ENCODE peak calls at places on chromosomes 12 and 14, in eight cellular contexts. Z is MM.1S, N is GM23248, Q is A549, F is adrenal gland, M is body of pancreas, Y is GM23338, R is psoas muscle. K is an unnamed sample.

GRCh38 chr12:77494306-77494705 is 336.4 kb upstream of the NAV3 start:
- DNase-seq in R (no peak), F (no peak), M (no peak), Z (no peak), Y (no peak), N (peak; percentile 25), Q (no peak), K (no peak)

GRCh38 chr14:92586001-92586947 is 72.7 kb downstream of the RIN3 start:
- DNase-seq in R (no peak), Y (no peak), N (peak; percentile 93), F (peak; percentile 58), M (no peak), Z (peak; percentile 45), Q (no peak), K (no peak)

GRCh38 chr12:2940564-2940963 is 18.6 kb upstream of the TEAD4 start:
- DNase-seq in Q (no peak), R (no peak), M (no peak), F (no peak), Z (no peak), Y (no peak), N (no peak), K (no peak)

GRCh38 chr12:33245459-33245858 is 194.2 kb downstream of the SYT10 start:
- DNase-seq in R (no peak), F (no peak), M (no peak), Q (no peak), Z (no peak), Y (no peak), N (no peak), K (no peak)

GRCh38 chr12:106498056-106498455 is 84.7 kb upstream of the RFX4 start:
- DNase-seq in N (no peak), R (no peak), M (no peak), F (peak; percentile 5), Q (no peak), Z (no peak), Y (no peak), K (no peak)

GRCh38 chr14:89481167-89481566 is 64.1 kb upstream of the FOXN3 start:
- DNase-seq in Z (no peak), N (no peak), F (no peak), M (no peak), Y (no peak), R (peak; percentile 86), Q (no peak), K (peak; percentile 64)

GRCh38 chr12:53789570-53789969 is 37.8 kb upstream of the CISTR start:
- DNase-seq in Q (no peak), Z (no peak), F (no peak), N (no peak), Y (no peak), R (no peak), M (no peak), K (no peak)

GRCh38 chr12:16437926-16438325 is 90.5 kb downstream of the MGST1 start:
- DNase-seq in R (no peak), Y (no peak), Z (no peak), Q (no peak), N (no peak), F (no peak), M (no peak), K (no peak)

GRCh38 chr12:905273-906076 is 44.0 kb downstream of the RAD52 start:
- DNase-seq in Q (no peak), Y (no peak), F (no peak), M (no peak), N (no peak), Z (no peak), R (no peak), K (no peak)

GRCh38 chr12:94208433-94208921 is 60.1 kb downstream of the PLXNC1 start:
- DNase-seq in N (no peak), Q (no peak), Z (peak; percentile 83), M (no peak), F (peak; percentile 66), R (no peak), Y (no peak), K (no peak)

GRCh38 chr12:13228579-13228978 is 32.1 kb downstream of the EMP1 start:
- DNase-seq in N (no peak), M (no peak), Y (no peak), R (no peak), Q (no peak), F (no peak), Z (no peak), K (no peak)

GRCh38 chr12:52819021-52819420 is 5.1 kb upstream of the KRT4 start:
- DNase-seq in Y (no peak), R (no peak), Q (no peak), Z (no peak), M (no peak), N (no peak), F (no peak), K (no peak)

GRCh38 chr12:11771356-11771755 is 121.9 kb downstream of the ETV6 start:
- DNase-seq in Q (no peak), M (no peak), R (no peak), Y (peak; percentile 40), F (no peak), N (peak; percentile 14), Z (no peak), K (no peak)

GRCh38 chr12:11771895-11772502 is 122.5 kb downstream of the ETV6 start:
- DNase-seq in M (no peak), Q (no peak), N (no peak), R (no peak), F (no peak), Z (no peak), Y (no peak), K (no peak)

GRCh38 chr12:11777962-11778361 is 128.5 kb downstream of the ETV6 start:
- DNase-seq in N (no peak), R (no peak), Y (no peak), Q (no peak), Z (no peak), F (no peak), M (no peak), K (no peak)

GRCh38 chr12:11769723-11770514 is 120.4 kb downstream of the ETV6 start:
- DNase-seq in Y (no peak), R (no peak), F (no peak), M (no peak), N (no peak), Q (no peak), Z (no peak), K (no peak)

GRCh38 chr12:11773889-11774677 is 124.6 kb downstream of the ETV6 start:
- DNase-seq in F (peak; percentile 22), R (no peak), Y (no peak), Q (no peak), N (no peak), M (no peak), Z (no peak), K (no peak)
- H3K4me1 ChIP-seq in F (peaks cover 5% of the 10 kb centered on the region), R (peaks cover 14% of the 10 kb centered on the region), Y (no peaks in the 10 kb centered on the region), Q (no peaks in the 10 kb centered on the region), N (peaks cover 6% of the 10 kb centered on the region), M (peaks cover 28% of the 10 kb centered on the region), Z (peaks cover 4% of the 10 kb centered on the region), K (no peaks in the 10 kb centered on the region)

DNA sequence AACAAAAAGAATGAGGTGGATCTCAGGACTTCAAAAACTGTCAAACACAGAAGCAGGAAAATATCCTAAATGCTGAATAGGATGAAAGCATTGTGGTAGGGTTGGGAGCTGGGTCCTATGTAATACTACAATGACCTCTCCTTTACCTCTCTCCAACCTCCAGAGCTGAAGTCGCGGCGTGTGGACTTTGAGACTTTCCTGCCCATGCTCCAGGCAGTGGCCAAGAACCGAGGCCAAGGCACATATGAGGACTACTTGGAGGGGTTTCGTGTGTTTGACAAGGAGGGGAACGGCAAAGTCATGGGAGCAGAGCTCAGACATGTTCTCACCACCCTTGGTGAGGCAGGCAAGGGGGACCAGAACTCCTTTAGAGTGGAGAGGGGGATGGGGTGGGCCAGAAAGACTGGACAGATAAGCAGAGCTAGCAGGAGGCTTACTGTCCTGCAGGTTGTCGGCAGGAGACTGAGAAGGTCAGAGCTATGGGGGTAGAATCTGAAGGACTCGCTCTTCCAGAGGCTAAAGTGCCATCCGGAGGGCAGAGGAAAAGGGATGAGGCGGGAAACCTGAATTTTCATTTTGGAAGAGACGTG is 2.8 kb upstream of the MYL6 start:
- DNase-seq in M (no peak), Z (no peak), F (no peak), Q (no peak), R (no peak), N (no peak), Y (no peak), K (no peak)
- H3K4me1 ChIP-seq in M (peaks cover 38% of the 10 kb centered on the region), Z (peaks cover 25% of the 10 kb centered on the region), F (peaks cover 26% of the 10 kb centered on the region), Q (peaks cover 30% of the 10 kb centered on the region), R (peaks cover 34% of the 10 kb centered on the region), N (peaks cover 23% of the 10 kb centered on the region), Y (peaks cover 33% of the 10 kb centered on the region), K (peaks cover 51% of the 10 kb centered on the region)

GRCh38 chr14:99424306-99424877 is 56.3 kb downstream of the SETD3 start:
- DNase-seq in Q (no peak), Y (peak; percentile 39), Z (no peak), N (no peak), F (no peak), M (no peak), R (no peak), K (no peak)
- H3K4me1 ChIP-seq in Q (peaks cover 6% of the 10 kb centered on the region), Y (peaks cover 55% of the 10 kb centered on the region), Z (no peaks in the 10 kb centered on the region), N (peaks cover 13% of the 10 kb centered on the region), F (no peaks in the 10 kb centered on the region), M (peaks cover 27% of the 10 kb centered on the region), R (peaks cover 31% of the 10 kb centered on the region), K (no peaks in the 10 kb centered on the region)

GRCh38 chr12:116141833-116142162 is 135.7 kb downstream of the MED13L start:
- DNase-seq in M (no peak), N (no peak), Q (no peak), Y (no peak), R (no peak), Z (no peak), F (no peak), K (no peak)
- H3K4me1 ChIP-seq in M (peaks cover 40% of the 10 kb centered on the region), N (peaks cover 77% of the 10 kb centered on the region), Q (peaks cover 70% of the 10 kb centered on the region), Y (peaks cover 18% of the 10 kb centered on the region), R (peaks cover 58% of the 10 kb centered on the region), Z (no peaks in the 10 kb centered on the region), F (peaks cover 11% of the 10 kb centered on the region), K (peaks cover 61% of the 10 kb centered on the region)

DNA sequence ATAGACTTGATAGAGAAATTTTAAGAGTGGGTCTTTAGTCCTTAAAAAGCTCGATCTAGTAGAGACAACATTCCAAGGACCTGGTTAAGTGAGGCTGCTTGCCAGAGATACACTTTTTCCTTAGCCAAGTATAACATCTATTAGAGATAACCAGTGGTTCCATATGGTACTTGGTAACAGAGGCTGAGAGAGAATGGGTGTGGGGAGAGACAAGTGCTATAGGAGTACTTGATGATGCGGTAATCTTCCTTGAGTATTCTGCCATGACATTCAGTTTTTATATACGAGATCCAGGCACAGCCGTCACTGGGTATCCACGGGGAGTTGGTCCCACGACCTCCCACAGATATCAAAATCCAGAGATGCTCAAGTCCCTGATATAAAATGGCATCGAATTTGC is 77.4 kb upstream of the REP15 start:
- DNase-seq in Q (no peak), F (no peak), Z (no peak), Y (no peak), R (no peak), M (no peak), N (no peak), K (no peak)
- H3K4me1 ChIP-seq in Q (peaks cover 64% of the 10 kb centered on the region), F (peaks cover 5% of the 10 kb centered on the region), Z (no peaks in the 10 kb centered on the region), Y (peaks cover 6% of the 10 kb centered on the region), R (peaks cover 21% of the 10 kb centered on the region), M (peaks cover 11% of the 10 kb centered on the region), N (peaks cover 69% of the 10 kb centered on the region), K (peaks cover 56% of the 10 kb centered on the region)

K was measured in heart right ventricle.